ENCODE peak calls at places on chromosomes 16 and 17, in seven cellular contexts. One of them, this sample, is unnamed. For H3K9me3, the result is how much of the 10 kb centered on the place peaks cover.

GRCh38 chr17:64040201-64040600 is 19.8 kb upstream of the ICAM2 start:
- DNase-seq in A549: no peak
- DNase-seq in H1: no peak
- DNase-seq in SK-N-SH: no peak
- DNase-seq in HepG2: no peak
- DNase-seq in K562: no peak
- DNase-seq in GM12878: no peak
- DNase-seq in this sample: no peak

GRCh38 chr17:71975331-71975801 is 145.5 kb upstream of the SOX9 start:
- DNase-seq in K562: no peak
- DNase-seq in H1: no peak
- DNase-seq in HepG2: no peak
- DNase-seq in GM12878: no peak
- DNase-seq in A549: no peak
- DNase-seq in SK-N-SH: no peak
- DNase-seq in this sample: peak

GRCh38 chr16:28202147-28202746 is 9.5 kb downstream of the XPO6 start:
- DNase-seq in SK-N-SH: no peak
- DNase-seq in H1: no peak
- DNase-seq in HepG2: no peak
- DNase-seq in GM12878: no peak
- DNase-seq in K562: peak
- DNase-seq in A549: peak
- DNase-seq in this sample: no peak

GRCh38 chr17:18996458-18996857 is 8.1 kb downstream of the FAM83G start:
- DNase-seq in H1: no peak
- DNase-seq in GM12878: no peak
- DNase-seq in SK-N-SH: no peak
- DNase-seq in K562: no peak
- DNase-seq in A549: no peak
- DNase-seq in HepG2: no peak
- DNase-seq in this sample: no peak

GRCh38 chr16:35134471-35134870 is 1675.1 kb downstream of the TP53TG3F start:
- DNase-seq in SK-N-SH: no peak
- DNase-seq in GM12878: no peak
- DNase-seq in K562: no peak
- DNase-seq in A549: no peak
- DNase-seq in HepG2: no peak
- DNase-seq in H1: no peak
- DNase-seq in this sample: no peak

GRCh38 chr17:72387487-72387886 is 266.7 kb downstream of the SOX9 start:
- DNase-seq in GM12878: no peak
- DNase-seq in K562: no peak
- DNase-seq in A549: peak
- DNase-seq in HepG2: peak
- DNase-seq in H1: no peak
- DNase-seq in SK-N-SH: no peak
- DNase-seq in this sample: peak

GRCh38 chr17:42275527-42276358 is 448 bp downstream of the STAT5B start:
- DNase-seq in HepG2: no peak
- DNase-seq in SK-N-SH: peak
- DNase-seq in K562: peak
- DNase-seq in H1: peak
- DNase-seq in A549: no peak
- DNase-seq in GM12878: no peak
- DNase-seq in this sample: peak

GRCh38 chr17:71970312-71970711 is 150.5 kb upstream of the SOX9 start:
- DNase-seq in SK-N-SH: no peak
- DNase-seq in GM12878: no peak
- DNase-seq in H1: no peak
- DNase-seq in A549: peak
- DNase-seq in HepG2: no peak
- DNase-seq in K562: no peak
- DNase-seq in this sample: peak

GRCh38 chr17:63512388-63512787 is 10.8 kb upstream of the KCNH6 start:
- DNase-seq in HepG2: no peak
- DNase-seq in K562: no peak
- DNase-seq in GM12878: no peak
- DNase-seq in A549: no peak
- DNase-seq in SK-N-SH: no peak
- DNase-seq in H1: no peak
- DNase-seq in this sample: no peak

GRCh38 chr17:20263595-20263994 is 203.7 kb downstream of the LGALS9B start:
- DNase-seq in GM12878: no peak
- DNase-seq in A549: peak
- DNase-seq in K562: no peak
- DNase-seq in H1: no peak
- DNase-seq in SK-N-SH: no peak
- DNase-seq in HepG2: no peak
- DNase-seq in this sample: peak

GRCh38 chr17:28725660-28726395 is at the start of gene TLCD1:
- DNase-seq in H1: peak
- DNase-seq in K562: peak
- DNase-seq in A549: peak
- DNase-seq in HepG2: peak
- DNase-seq in GM12878: no peak
- DNase-seq in SK-N-SH: peak
- DNase-seq in this sample: peak

GRCh38 chr17:2077040-2077439 is 22.1 kb downstream of the HIC1 start:
- DNase-seq in HepG2: no peak
- DNase-seq in A549: no peak
- DNase-seq in K562: no peak
- DNase-seq in GM12878: no peak
- DNase-seq in SK-N-SH: no peak
- DNase-seq in H1: no peak
- DNase-seq in this sample: no peak

GRCh38 chr17:50428831-50429424 is 2.9 kb downstream of the ACSF2 start:
- DNase-seq in GM12878: no peak
- DNase-seq in A549: no peak
- DNase-seq in H1: no peak
- DNase-seq in SK-N-SH: no peak
- DNase-seq in HepG2: peak
- DNase-seq in K562: no peak
- DNase-seq in this sample: no peak

GRCh38 chr17:47276868-47277267 is 23.2 kb downstream of the ITGB3 start:
- DNase-seq in HepG2: peak
- DNase-seq in A549: peak
- DNase-seq in SK-N-SH: no peak
- DNase-seq in K562: no peak
- DNase-seq in GM12878: no peak
- DNase-seq in H1: no peak
- DNase-seq in this sample: peak

GRCh38 chr17:50201226-50201854 is at the start of gene COL1A1:
- DNase-seq in K562: no peak
- DNase-seq in SK-N-SH: peak
- DNase-seq in A549: no peak
- DNase-seq in H1: peak
- DNase-seq in GM12878: no peak
- DNase-seq in HepG2: no peak
- DNase-seq in this sample: peak

GRCh38 chr17:39677581-39678339 is 9.5 kb downstream of the PNMT start:
- DNase-seq in SK-N-SH: no peak
- DNase-seq in H1: no peak
- DNase-seq in A549: no peak
- DNase-seq in K562: no peak
- DNase-seq in HepG2: no peak
- DNase-seq in GM12878: no peak
- DNase-seq in this sample: no peak

GRCh38 chr17:45896803-45897693 is 2.7 kb downstream of the MAPT start:
- DNase-seq in GM12878: no peak
- DNase-seq in A549: peak
- DNase-seq in SK-N-SH: no peak
- DNase-seq in K562: no peak
- DNase-seq in HepG2: no peak
- DNase-seq in H1: peak
- DNase-seq in this sample: no peak

GRCh38 chr17:60060474-60060873 is 18.2 kb downstream of the HEATR6 start:
- DNase-seq in HepG2: no peak
- DNase-seq in K562: no peak
- DNase-seq in GM12878: no peak
- DNase-seq in A549: no peak
- DNase-seq in SK-N-SH: no peak
- DNase-seq in H1: no peak
- DNase-seq in this sample: no peak

GRCh38 chr16:17474572-17474971 is 3.8 kb upstream of the XYLT1 start:
- DNase-seq in SK-N-SH: no peak
- DNase-seq in HepG2: no peak
- DNase-seq in K562: no peak
- DNase-seq in GM12878: no peak
- DNase-seq in A549: no peak
- DNase-seq in H1: no peak
- DNase-seq in this sample: no peak

GRCh38 chr17:76252040-76252954 is 12.0 kb upstream of the RNF157 start:
- DNase-seq in GM12878: no peak
- DNase-seq in K562: no peak
- DNase-seq in H1: no peak
- DNase-seq in SK-N-SH: no peak
- DNase-seq in HepG2: peak
- DNase-seq in A549: peak
- DNase-seq in this sample: peak

GRCh38 chr17:41645371-41646063 is 21.1 kb upstream of the KRT17 start:
- DNase-seq in K562: peak
- DNase-seq in GM12878: no peak
- DNase-seq in H1: no peak
- DNase-seq in A549: peak
- DNase-seq in HepG2: peak
- DNase-seq in SK-N-SH: no peak
- DNase-seq in this sample: peak

GRCh38 chr17:10815318-10815717 is 11.4 kb upstream of the TMEM238L start:
- DNase-seq in K562: no peak
- DNase-seq in GM12878: no peak
- DNase-seq in H1: no peak
- DNase-seq in A549: no peak
- DNase-seq in SK-N-SH: no peak
- DNase-seq in HepG2: peak
- DNase-seq in this sample: no peak

GRCh38 chr16:49277766-49278566 is 3.7 kb downstream of the CBLN1 start:
- DNase-seq in K562: no peak
- DNase-seq in HepG2: no peak
- DNase-seq in SK-N-SH: no peak
- DNase-seq in H1: peak
- DNase-seq in A549: no peak
- DNase-seq in GM12878: no peak
- DNase-seq in this sample: no peak

DNA sequence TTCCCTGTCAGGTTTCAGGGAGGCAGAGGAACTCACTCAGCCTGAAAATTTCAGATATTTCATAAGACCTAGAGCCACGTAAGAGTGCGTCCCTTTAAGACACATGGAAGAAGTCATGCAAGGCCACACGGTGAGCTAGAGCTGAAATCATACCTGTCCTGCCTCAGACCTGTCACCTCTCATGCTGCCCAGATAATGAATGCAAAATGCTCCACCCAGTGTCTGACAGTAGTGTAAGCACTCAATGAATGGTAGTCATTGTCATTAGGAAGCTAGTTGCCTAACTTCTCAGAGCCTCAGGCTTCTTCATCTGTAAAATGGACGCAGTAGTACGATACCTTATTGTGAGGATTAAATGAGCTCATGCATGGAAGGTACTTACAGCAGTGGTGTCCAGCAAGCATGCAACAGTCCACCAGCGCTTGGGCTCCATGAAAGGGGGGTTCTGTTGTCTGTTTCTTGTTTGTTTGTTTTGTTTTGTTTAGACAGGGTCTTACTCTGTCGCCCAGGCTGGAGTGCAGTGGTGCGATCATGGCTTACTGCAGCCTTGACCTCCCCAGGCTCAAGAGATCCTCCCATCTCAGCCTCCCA is 60.7 kb downstream of the WSB1 start:
- DNase-seq in K562: no peak
- DNase-seq in A549: peak
- DNase-seq in HepG2: peak
- DNase-seq in SK-N-SH: no peak
- DNase-seq in GM12878: no peak
- DNase-seq in H1: no peak
- DNase-seq in this sample: no peak
- H3K27ac ChIP-seq in K562: peak
- H3K27ac ChIP-seq in A549: peak
- H3K27ac ChIP-seq in HepG2: peak
- H3K27ac ChIP-seq in SK-N-SH: no peak
- H3K27ac ChIP-seq in GM12878: no peak
- H3K27ac ChIP-seq in H1: no peak
- H3K27ac ChIP-seq in this sample: peak

DNA sequence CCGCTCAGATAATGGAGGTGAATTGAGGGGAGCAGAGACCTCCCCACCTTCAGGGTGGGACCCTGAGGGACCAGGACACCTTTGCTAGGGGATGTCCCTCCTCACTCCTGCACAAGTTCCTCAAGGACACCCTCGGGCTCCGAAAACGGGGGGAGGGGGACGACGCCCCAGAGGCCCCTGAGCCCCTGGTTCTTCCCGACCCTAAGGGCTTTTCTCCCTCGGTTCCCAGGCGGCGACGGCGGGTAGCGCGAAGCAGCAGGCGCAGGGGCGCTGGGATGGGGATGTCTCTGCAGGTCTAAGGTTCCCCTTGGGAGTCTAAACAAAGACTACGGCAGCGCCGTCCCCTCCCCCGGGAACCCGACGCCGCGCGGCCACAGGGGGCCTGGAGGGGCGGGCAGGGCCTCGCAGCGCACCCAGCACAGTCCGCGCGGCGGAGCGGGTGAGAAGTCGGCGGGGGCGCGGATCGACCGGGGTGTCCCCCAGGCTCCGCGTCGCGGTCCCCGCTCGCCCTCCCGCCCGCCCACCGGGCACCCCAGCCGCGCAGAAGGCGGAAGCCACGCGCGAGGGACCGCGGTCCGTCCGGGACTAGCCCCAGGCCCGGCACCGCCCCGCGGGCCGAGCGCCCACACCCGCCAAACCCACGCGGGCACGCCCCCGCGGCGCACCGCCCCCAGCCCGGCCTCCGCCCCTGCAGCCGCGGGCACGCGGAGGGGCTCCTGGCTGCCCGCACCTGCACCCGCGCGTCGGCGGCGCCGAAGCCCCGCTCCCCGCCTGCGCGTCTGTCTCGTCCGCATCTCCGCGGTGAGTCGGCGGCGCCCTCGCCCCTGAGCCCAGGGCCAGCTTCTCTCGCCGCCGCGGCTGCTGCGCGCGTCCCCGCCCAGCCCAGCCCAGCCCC is 36.7 kb upstream of the NDRG4 start:
- DNase-seq in A549: no peak
- DNase-seq in K562: peak
- DNase-seq in HepG2: no peak
- DNase-seq in GM12878: no peak
- DNase-seq in SK-N-SH: peak
- DNase-seq in H1: peak
- DNase-seq in this sample: no peak
- TF ChIP-seq USF2 in A549: no peak
- TF ChIP-seq USF2 in K562: no peak
- TF ChIP-seq USF2 in HepG2: no peak
- TF ChIP-seq USF2 in GM12878: no peak
- TF ChIP-seq USF2 in SK-N-SH: no peak
- TF ChIP-seq USF2 in H1: no peak
- TF ChIP-seq USF2 in this sample: no peak

GRCh38 chr17:82950525-82951102 is 110.8 kb upstream of the ZNF750 start:
- DNase-seq in H1: no peak
- DNase-seq in K562: no peak
- DNase-seq in A549: no peak
- DNase-seq in HepG2: no peak
- DNase-seq in GM12878: no peak
- DNase-seq in SK-N-SH: no peak
- DNase-seq in this sample: no peak
- H3K9me3 ChIP-seq in H1: half or more
- H3K9me3 ChIP-seq in K562: under half
- H3K9me3 ChIP-seq in A549: half or more
- H3K9me3 ChIP-seq in HepG2: under half
- H3K9me3 ChIP-seq in GM12878: under half
- H3K9me3 ChIP-seq in SK-N-SH: under half
- H3K9me3 ChIP-seq in this sample: under half

GRCh38 chr17:57855391-57856035 is 5.7 kb upstream of the MRPS23 start:
- DNase-seq in K562: no peak
- DNase-seq in H1: peak
- DNase-seq in HepG2: peak
- DNase-seq in SK-N-SH: no peak
- DNase-seq in A549: no peak
- DNase-seq in GM12878: no peak
- DNase-seq in this sample: no peak
- H3K27ac ChIP-seq in K562: no peak
- H3K27ac ChIP-seq in H1: no peak
- H3K27ac ChIP-seq in HepG2: peak
- H3K27ac ChIP-seq in SK-N-SH: no peak
- H3K27ac ChIP-seq in A549: no peak
- H3K27ac ChIP-seq in GM12878: no peak
- H3K27ac ChIP-seq in this sample: no peak